ENCODE peak calls at places on chromosomes 5 and 9, in eight cellular contexts. B is GM12865; K is Ammon's horn; R is cardiac muscle cell; Q is NCI-H1105; M is stimulated activated CD4-positive, alpha-beta T cell treated with anti-CD3 and anti-CD28 coated beads, TNF-alpha, amount 100 ng/mL, for 48 hours; H is endothelial cell; A is activated CD4-positive, alpha-beta T cell treated with anti-CD3 and anti-CD28 coated beads for 36 hours. T is an unnamed sample.

GRCh38 chr5:120152472-120152871 is 311.6 kb upstream of the PRR16 start:
- DNase-seq in Q (no peak), K (no peak), H (no peak), B (no peak), M (no peak), A (no peak), R (no peak), T (no peak)

GRCh38 chr5:54669285-54669684 is 151.7 kb downstream of the SNX18 start:
- DNase-seq in A (no peak), R (no peak), Q (no peak), M (no peak), B (no peak), K (no peak), H (no peak), T (no peak)

GRCh38 chr5:65663804-65664521 is 39.1 kb downstream of the SHLD3 start:
- DNase-seq in M (no peak), B (no peak), A (no peak), Q (no peak), K (no peak), R (peak; percentile 23), H (peak; percentile 37), T (no peak)

GRCh38 chr5:142783601-142784291 is 13.6 kb downstream of the ARHGAP26 start:
- DNase-seq in B (peak; percentile 47), K (peak; percentile 76), A (peak; percentile 88), M (peak; percentile 43), R (no peak), H (no peak), Q (no peak), T (no peak)

GRCh38 chr5:80689627-80690026 is 34.8 kb upstream of the DHFR start:
- DNase-seq in M (no peak), K (no peak), B (no peak), Q (no peak), H (no peak), A (no peak), R (no peak), T (no peak)

GRCh38 chr5:152462021-152462721 is 57.1 kb upstream of the NMUR2 start:
- DNase-seq in M (no peak), R (no peak), Q (no peak), K (no peak), A (no peak), B (peak; percentile 44), H (no peak), T (no peak)

GRCh38 chr9:110089681-110090370 is 118.1 kb downstream of the C9orf152 start:
- DNase-seq in M (no peak), A (no peak), H (no peak), Q (peak; percentile 52), R (no peak), B (no peak), K (no peak), T (no peak)

GRCh38 chr9:15873573-15874177 is 320.8 kb downstream of the CCDC171 start:
- DNase-seq in M (no peak), K (peak; percentile 69), Q (peak; percentile 65), B (peak; percentile 55), R (peak; percentile 53), H (peak; percentile 3), A (no peak), T (no peak)

GRCh38 chr9:136182422-136182790 is 22.5 kb downstream of the LHX3 start:
- DNase-seq in K (no peak), M (no peak), R (no peak), H (no peak), A (no peak), Q (no peak), B (no peak), T (no peak)

GRCh38 chr5:40258205-40258604 is 421.5 kb upstream of the PTGER4 start:
- DNase-seq in Q (no peak), A (peak; percentile 32), H (peak; percentile 7), K (peak; percentile 4), R (no peak), M (no peak), B (no peak), T (no peak)

GRCh38 chr9:133114451-133114885 is 6.6 kb downstream of the RALGDS start:
- DNase-seq in M (no peak), B (no peak), A (no peak), R (no peak), H (no peak), K (peak; percentile 75), Q (no peak), T (peak; percentile 92)

GRCh38 chr5:158054388-158055092 is 195.6 kb upstream of the CLINT1 start:
- DNase-seq in A (no peak), B (no peak), R (no peak), K (no peak), Q (no peak), M (no peak), H (no peak), T (no peak)

GRCh38 chr9:81575976-81576375 is 113.4 kb downstream of the TLE1 start:
- DNase-seq in Q (no peak), K (no peak), R (no peak), M (no peak), H (no peak), A (no peak), B (no peak), T (no peak)

GRCh38 chr5:43642428-43642827 is 39.4 kb downstream of the NNT start:
- DNase-seq in B (no peak), A (no peak), R (no peak), Q (no peak), H (no peak), K (no peak), M (no peak), T (no peak)

GRCh38 chr5:122180863-122181519 is 51.6 kb downstream of the ZNF474 start:
- DNase-seq in B (no peak), H (no peak), Q (no peak), R (no peak), M (no peak), K (no peak), A (no peak), T (no peak)

GRCh38 chr5:129460121-129460950 is at the start of gene ADAMTS19:
- DNase-seq in M (no peak), R (peak; percentile 73), B (no peak), H (peak; percentile 69), A (peak; percentile 69), Q (peak; percentile 0), K (peak; percentile 29), T (peak; percentile 52)

GRCh38 chr9:34197756-34198711 is 19.2 kb downstream of the UBAP1 start:
- DNase-seq in M (no peak), H (peak; percentile 10), B (peak; percentile 15), R (no peak), A (no peak), K (no peak), Q (no peak), T (peak; percentile 66)

GRCh38 chr5:179163236-179164155 is 103.3 kb downstream of the ZNF354C start:
- DNase-seq in M (no peak), K (no peak), R (no peak), Q (no peak), A (no peak), B (no peak), H (no peak), T (no peak)

GRCh38 chr5:170499621-170500020 is 4.2 kb upstream of the KCNIP1 start:
- DNase-seq in B (no peak), M (no peak), H (no peak), A (no peak), R (no peak), K (no peak), Q (no peak), T (no peak)

GRCh38 chr5:146667633-146668032 is 151.6 kb upstream of the GPR151 start:
- DNase-seq in R (no peak), Q (no peak), A (no peak), M (no peak), B (no peak), K (peak; percentile 75), H (no peak), T (no peak)

GRCh38 chr5:13816126-13816525 is 128.4 kb downstream of the DNAH5 start:
- DNase-seq in R (no peak), M (no peak), B (no peak), H (no peak), Q (no peak), K (no peak), A (no peak), T (no peak)

GRCh38 chr9:87498046-87498815 is 564 bp downstream of the DAPK1 start:
- DNase-seq in R (peak; percentile 85), Q (peak; percentile 49), B (peak; percentile 45), M (no peak), K (peak; percentile 66), H (peak; percentile 74), A (peak; percentile 38), T (peak; percentile 73)

GRCh38 chr9:124770359-124771020 is 621 bp downstream of the NR6A1 start:
- DNase-seq in Q (no peak), H (peak; percentile 44), M (no peak), R (peak; percentile 49), K (no peak), A (peak; percentile 52), B (peak; percentile 71), T (peak; percentile 68)

GRCh38 chr9:98983295-98984268 is 39.9 kb downstream of the COL15A1 start:
- DNase-seq in B (no peak), Q (no peak), A (no peak), M (no peak), K (no peak), H (no peak), R (no peak), T (no peak)

GRCh38 chr5:126044111-126044668 is 379.0 kb upstream of the GRAMD2B start:
- DNase-seq in B (no peak), A (no peak), R (peak; percentile 85), H (no peak), Q (peak; percentile 67), M (no peak), K (peak; percentile 62), T (no peak)